ENCODE peak calls at places on chromosomes 7 and 10, in five cellular contexts. N is NB4, O is breast epithelium, B is upper lobe of right lung, A is right lobe of liver. D is an unnamed sample.

GRCh38 chr7:156816943-156817572 is 75.9 kb downstream of the LMBR1 start:
- DNase-seq in N (peak; percentile 48), O (no peak), B (no peak), A (no peak), D (no peak)

GRCh38 chr7:17696422-17696821 is 243.9 kb downstream of the SNX13 start:
- DNase-seq in O (peak; percentile 68), A (no peak), N (peak; percentile 81), B (no peak), D (no peak)

GRCh38 chr7:110541962-110542361 is 549.0 kb upstream of the LRRN3 start:
- DNase-seq in N (no peak), O (no peak), B (no peak), A (no peak), D (no peak)

GRCh38 chr7:34313289-34313688 is 344.7 kb upstream of the NPSR1 start:
- DNase-seq in N (no peak), B (no peak), A (no peak), O (no peak), D (no peak)

GRCh38 chr10:31656820-31657470 is 271.7 kb downstream of the ARHGAP12 start:
- DNase-seq in A (no peak), O (no peak), N (no peak), B (no peak), D (no peak)

GRCh38 chr10:79219276-79219957 is 127.9 kb upstream of the PPIF start:
- DNase-seq in B (no peak), O (no peak), N (no peak), A (no peak), D (no peak)

GRCh38 chr10:617471-617870 is 72.0 kb downstream of the DIP2C start:
- DNase-seq in N (no peak), O (no peak), A (peak; percentile 8), B (no peak), D (no peak)

GRCh38 chr10:117543999-117544728 is 1.6 kb downstream of the EMX2 start:
- DNase-seq in O (no peak), A (no peak), N (no peak), B (no peak), D (no peak)

GRCh38 chr7:5634107-5634950 is 147.1 kb downstream of the RNF216 start:
- DNase-seq in O (no peak), A (no peak), B (peak; percentile 76), N (peak; percentile 81), D (no peak)

GRCh38 chr7:18570441-18570840 is 74.9 kb downstream of the HDAC9 start:
- DNase-seq in O (no peak), N (no peak), A (no peak), B (no peak), D (no peak)

GRCh38 chr7:157494506-157495176 is 157.8 kb downstream of the DNAJB6 start:
- DNase-seq in A (no peak), B (peak; percentile 59), O (no peak), N (no peak), D (no peak)

GRCh38 chr7:102935450-102936110 is 22.8 kb downstream of the LRRC17 start:
- DNase-seq in B (no peak), O (no peak), A (no peak), N (peak; percentile 63), D (no peak)

GRCh38 chr7:7157177-7157886 is 25.0 kb upstream of the C1GALT1 start:
- DNase-seq in B (no peak), N (peak; percentile 91), O (no peak), A (no peak), D (no peak)

DNA sequence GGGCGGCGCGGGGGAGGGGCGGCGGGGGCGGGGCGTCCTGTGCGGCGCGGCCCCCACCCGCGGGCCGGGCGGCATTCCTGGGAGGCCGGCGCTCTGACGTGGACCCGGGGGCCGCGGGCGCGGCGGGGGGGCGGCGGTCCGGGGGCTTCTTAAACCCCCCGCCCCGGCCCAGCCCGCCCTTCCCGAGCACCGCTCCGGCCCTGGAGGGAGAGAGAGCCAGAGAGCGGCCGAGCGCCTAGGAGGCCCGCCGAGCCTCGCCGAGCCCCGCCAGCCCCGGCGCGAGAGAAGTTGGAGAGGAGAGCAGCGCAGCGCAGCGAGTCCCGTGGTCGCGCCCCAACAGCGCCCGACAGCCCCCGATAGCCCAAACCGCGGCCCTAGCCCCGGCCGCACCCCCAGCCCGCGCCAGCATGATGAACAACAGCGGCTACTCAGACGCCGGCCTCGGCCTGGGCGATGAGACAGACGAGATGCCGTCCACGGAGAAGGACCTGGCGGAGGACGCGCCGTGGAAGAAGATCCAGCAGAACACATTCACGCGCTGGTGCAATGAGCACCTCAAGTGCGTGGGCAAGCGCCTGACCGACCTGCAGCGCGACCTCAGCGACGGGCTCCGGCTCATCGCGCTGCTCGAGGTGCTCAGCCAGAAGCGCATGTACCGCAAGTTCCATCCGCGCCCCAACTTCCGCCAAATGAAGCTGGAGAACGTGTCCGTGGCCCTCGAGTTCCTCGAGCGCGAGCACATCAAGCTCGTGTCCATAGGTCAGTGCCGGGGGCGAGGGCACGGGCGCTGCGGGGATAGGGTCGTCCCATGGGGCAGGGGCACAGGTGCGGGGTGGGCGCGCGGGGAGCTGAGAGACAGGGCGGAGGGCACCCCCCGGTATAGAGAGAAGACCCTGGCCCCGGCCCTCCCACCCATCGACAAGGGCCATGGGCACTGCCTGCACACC is at the start of gene FLNC:
- DNase-seq in N (peak; percentile 51), A (peak; percentile 48), O (no peak), B (peak; percentile 69), D (no peak)
- H3K4me3 ChIP-seq in N (peak within 1 kb of the TSS; percentile 42), A (peak within 1 kb of the TSS; percentile 21), O (peak within 1 kb of the TSS; percentile 51), B (peak within 1 kb of the TSS; percentile 52), D (peak within 1 kb of the TSS; percentile 45)

DNA sequence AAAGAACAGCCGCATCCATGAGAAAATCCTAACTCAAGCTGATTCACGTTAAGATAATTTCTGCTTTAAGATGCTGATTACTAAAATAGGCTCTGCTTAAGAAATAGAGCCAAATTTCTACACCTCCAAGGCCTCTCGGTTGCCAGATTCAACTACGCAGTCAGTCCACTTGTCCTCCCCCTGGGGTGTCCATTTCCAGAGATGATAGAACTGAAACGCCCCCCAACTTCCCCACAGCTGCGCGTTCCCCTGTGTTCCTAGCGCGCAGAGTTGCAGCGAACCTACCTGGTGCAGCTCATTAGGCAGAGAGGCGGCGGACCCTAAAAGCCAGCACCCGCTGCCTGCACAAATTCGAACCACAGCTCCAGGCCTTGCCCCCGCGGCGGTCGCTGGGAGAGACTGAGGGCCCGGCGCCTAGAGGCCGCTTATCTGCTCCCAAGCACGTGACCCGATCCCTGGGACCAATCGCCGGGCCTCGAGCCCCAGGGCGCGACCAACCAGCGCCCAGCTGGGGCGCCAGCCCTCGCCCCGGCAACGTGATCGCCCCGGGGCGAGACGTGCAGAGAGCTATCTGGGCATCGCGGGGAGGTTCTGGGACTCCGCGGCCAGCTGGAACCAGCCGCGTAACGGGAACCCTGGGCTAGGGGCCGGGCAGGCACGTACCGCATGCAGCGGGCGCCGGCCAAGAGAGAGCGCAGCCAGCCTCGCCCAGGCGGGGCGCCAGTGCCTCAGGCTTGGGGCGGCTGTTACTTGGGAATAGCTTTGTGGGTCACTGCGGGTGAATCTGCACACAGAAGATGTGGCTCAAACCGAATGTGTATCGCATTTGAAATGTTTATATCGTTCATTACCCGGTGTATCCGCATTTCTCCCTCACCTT is at the start of gene PPP1R3C:
- DNase-seq in N (no peak), B (peak; percentile 90), A (peak; percentile 94), O (peak; percentile 70), D (no peak)
- H3K4me3 ChIP-seq in N (no peak within 1 kb of the TSS), B (peak within 1 kb of the TSS; percentile 60), A (peak within 1 kb of the TSS; percentile 61), O (peak within 1 kb of the TSS; percentile 41), D (peak within 1 kb of the TSS; percentile 69)

GRCh38 chr10:91610919-91611318 is 22.0 kb downstream of the PPP1R3C start:
- DNase-seq in A (no peak), N (no peak), O (no peak), B (no peak), D (no peak)

GRCh38 chr10:91616124-91616523 is 16.7 kb downstream of the PPP1R3C start:
- DNase-seq in B (no peak), A (no peak), O (no peak), N (no peak), D (no peak)

GRCh38 chr10:91613411-91614253 is 19.2 kb downstream of the PPP1R3C start:
- DNase-seq in O (no peak), B (no peak), A (no peak), N (no peak), D (no peak)

GRCh38 chr10:91617073-91617580 is 15.7 kb downstream of the PPP1R3C start:
- DNase-seq in O (no peak), A (no peak), B (no peak), N (no peak), D (no peak)

DNA sequence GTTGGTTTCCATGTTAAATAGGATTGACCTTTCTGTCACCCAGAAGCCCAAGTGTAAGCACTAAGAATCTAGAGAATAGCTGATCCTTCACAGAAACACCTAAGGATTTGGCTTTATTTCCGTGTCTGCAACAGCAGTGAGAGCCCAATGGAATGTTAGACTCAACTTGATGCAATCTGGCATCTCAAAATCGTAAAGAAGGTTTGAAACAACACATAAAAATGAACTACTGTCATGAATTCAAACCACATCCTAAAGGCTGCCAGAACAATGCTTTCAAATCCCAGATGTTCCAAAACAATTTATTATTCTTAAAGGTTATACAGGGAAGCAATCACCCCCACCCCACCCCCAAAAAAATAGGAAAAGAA is 18.6 kb downstream of the PPP1R3C start:
- DNase-seq in N (no peak), O (no peak), A (no peak), B (no peak), D (no peak)
- H3K4me3 ChIP-seq in N (no peak overlapping the region), O (no peak overlapping the region), A (no peak overlapping the region), B (no peak overlapping the region), D (no peak overlapping the region)

DNA sequence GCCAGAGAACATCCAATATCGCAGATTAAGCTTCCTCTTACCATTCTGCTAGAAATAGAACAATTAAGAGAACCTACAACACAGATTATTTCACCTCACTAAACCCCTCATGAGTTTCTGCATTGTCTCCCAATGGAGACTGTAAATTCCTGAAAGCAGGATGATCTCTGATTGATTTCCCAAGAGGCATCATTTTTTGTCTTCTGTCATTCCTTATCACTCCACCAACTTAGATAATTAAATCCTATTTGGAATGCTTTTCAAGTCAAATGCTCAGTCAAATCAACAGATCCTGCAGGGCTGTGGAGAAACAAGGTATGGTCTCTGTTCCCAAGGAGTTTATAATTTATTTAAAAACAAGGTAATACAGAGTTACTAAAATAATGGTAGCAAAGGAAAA is 161.5 kb downstream of the MTERF1 start:
- DNase-seq in B (no peak), A (no peak), O (no peak), N (no peak), D (no peak)
- H3K4me3 ChIP-seq in B (no peak overlapping the region), A (no peak overlapping the region), O (no peak overlapping the region), N (no peak overlapping the region), D (no peak overlapping the region)

D was measured in esophagus squamous epithelium.